ENCODE peak calls at places on chromosomes 3 and 15, in four cellular contexts. S is kidney, K is cardiac muscle cell, N is AML-193. Y is an unnamed sample.
A peak's percentile ranks its signal among the peaks of the same experiment; 100 is the strongest.

GRCh38 chr15:80242132-80242769 is 9.8 kb downstream of the CTXND1 start:
- DNase-seq in S (no peak), K (peak; percentile 65), N (no peak), Y (no peak)

GRCh38 chr15:63502137-63502801 is 2.1 kb upstream of the USP3 start:
- DNase-seq in S (no peak), K (peak; percentile 82), N (no peak), Y (no peak)

GRCh38 chr3:159860727-159861126 is 127.9 kb upstream of the IL12A start:
- DNase-seq in S (no peak), K (peak; percentile 55), N (no peak), Y (no peak)

GRCh38 chr3:9808345-9809037 is 1.6 kb upstream of the TTLL3 start:
- DNase-seq in S (no peak), K (peak; percentile 18), N (peak; percentile 53), Y (no peak)

GRCh38 chr3:184565421-184566211 is 4.0 kb downstream of the EPHB3 start:
- DNase-seq in S (peak; percentile 91), K (peak; percentile 81), N (peak; percentile 39), Y (peak; percentile 89)

GRCh38 chr15:43872416-43873020 is 45.7 kb downstream of the WDR76 start:
- DNase-seq in S (no peak), K (peak; percentile 88), N (peak; percentile 53), Y (no peak)

GRCh38 chr15:45387379-45388007 is 9.1 kb upstream of the GATM start:
- DNase-seq in S (no peak), K (no peak), N (no peak), Y (no peak)

GRCh38 chr3:138964923-138965322 is 17.9 kb downstream of the FOXL2NB start:
- DNase-seq in S (no peak), K (no peak), N (no peak), Y (no peak)

GRCh38 chr15:45943255-45943654 is 308.4 kb downstream of the SQOR start:
- DNase-seq in S (no peak), K (no peak), N (no peak), Y (no peak)

GRCh38 chr3:9130318-9131110 is 118.9 kb downstream of the SRGAP3 start:
- DNase-seq in S (no peak), K (peak; percentile 38), N (peak; percentile 6), Y (no peak)

GRCh38 chr3:52798978-52799476 is 4.4 kb downstream of the ITIH3 start:
- DNase-seq in S (no peak), K (peak; percentile 9), N (peak; percentile 13), Y (peak; percentile 80)

GRCh38 chr3:150216041-150216811 is 191.9 kb upstream of the TSC22D2 start:
- DNase-seq in S (no peak), K (peak; percentile 85), N (no peak), Y (no peak)

GRCh38 chr3:37247398-37248114 is 73.2 kb upstream of the LRRFIP2 start:
- DNase-seq in S (no peak), K (no peak), N (no peak), Y (no peak)

GRCh38 chr3:118380576-118380975 is 654.1 kb downstream of the IGSF11 start:
- DNase-seq in S (no peak), K (no peak), N (no peak), Y (no peak)

GRCh38 chr15:92020765-92021164 is 167.3 kb downstream of the SLCO3A1 start:
- DNase-seq in S (no peak), K (peak; percentile 79), N (no peak), Y (no peak)

GRCh38 chr3:13879102-13879945 is 547 bp downstream of the WNT7A start:
- DNase-seq in S (peak; percentile 79), K (no peak), N (no peak), Y (no peak)

GRCh38 chr3:36905545-36905944 is 39.3 kb downstream of the TRANK1 start:
- DNase-seq in S (no peak), K (no peak), N (no peak), Y (no peak)

GRCh38 chr3:124374583-124374982 is 355.7 kb upstream of the UMPS start:
- DNase-seq in S (no peak), K (no peak), N (no peak), Y (no peak)

GRCh38 chr3:11810276-11810675 is 36.4 kb downstream of the TAMM41 start:
- DNase-seq in S (no peak), K (peak; percentile 50), N (no peak), Y (no peak)

GRCh38 chr3:189899186-189899585 is 221.5 kb downstream of the P3H2 start:
- DNase-seq in S (no peak), K (no peak), N (no peak), Y (no peak)

GRCh38 chr3:10471337-10471721 is 34.1 kb downstream of the ATP2B2 start:
- DNase-seq in S (no peak), K (peak; percentile 20), N (no peak), Y (no peak)

GRCh38 chr3:46659285-46659684 is 34.2 kb downstream of the ALS2CL start:
- DNase-seq in S (no peak), K (no peak), N (no peak), Y (no peak)

GRCh38 chr3:148718982-148719862 is 21.5 kb downstream of the AGTR1 start:
- DNase-seq in S (no peak), K (peak; percentile 46), N (peak; percentile 68), Y (no peak)

GRCh38 chr3:168216851-168217250 is 121.1 kb upstream of the GOLIM4 start:
- DNase-seq in S (no peak), K (no peak), N (no peak), Y (no peak)

GRCh38 chr3:64251019-64251418 is 25.8 kb upstream of the PRICKLE2 start:
- DNase-seq in S (no peak), K (no peak), N (no peak), Y (no peak)

GRCh38 chr3:126105691-126106187 is 21.8 kb upstream of the SLC41A3 start:
- DNase-seq in S (no peak), K (no peak), N (no peak), Y (peak; percentile 51)

GRCh38 chr3:46959169-46959515 is 17.4 kb downstream of the CCDC12 start:
- DNase-seq in S (no peak), K (no peak), N (no peak), Y (no peak)

GRCh38 chr3:66362541-66362941 is 138.3 kb downstream of the LRIG1 start:
- DNase-seq in S (no peak), K (peak; percentile 29), N (no peak), Y (no peak)

GRCh38 chr15:68314563-68314962 is 37.0 kb downstream of the FEM1B start:
- DNase-seq in S (no peak), K (no peak), N (no peak), Y (no peak)

GRCh38 chr3:187986514-187986934 is 167.4 kb upstream of the LPP start:
- DNase-seq in S (no peak), K (peak; percentile 76), N (peak; percentile 41), Y (peak; percentile 82)

GRCh38 chr3:52574056-52574965 is 37.9 kb downstream of the UQCC5 start:
- DNase-seq in S (no peak), K (peak; percentile 14), N (no peak), Y (no peak)

GRCh38 chr3:127781411-127782001 is 40.8 kb downstream of the MGLL start:
- DNase-seq in S (peak; percentile 74), K (peak; percentile 48), N (peak; percentile 13), Y (no peak)

GRCh38 chr3:13580256-13581023 is 31.5 kb downstream of the FBLN2 start:
- DNase-seq in S (peak; percentile 73), K (no peak), N (no peak), Y (peak; percentile 43)

GRCh38 chr3:149879872-149880271 is 66.9 kb downstream of the RNF13 start:
- DNase-seq in S (no peak), K (peak; percentile 83), N (peak; percentile 79), Y (no peak)

Y was measured in RWPE2.